ENCODE peak calls at places on chromosomes 7 and 10, in eight cellular contexts. One of them, this sample, is unnamed.

GRCh38 chr7:151381083-151381332 is 28.8 kb downstream of the WDR86 start:
- DNase-seq in sigmoid colon: no peak
- DNase-seq in spleen: no peak
- DNase-seq in PC-3: no peak
- DNase-seq in kidney: no peak
- DNase-seq in right atrium auricular region: no peak
- DNase-seq in stomach: no peak
- DNase-seq in esophagus muscularis mucosa: no peak
- DNase-seq in this sample: no peak

GRCh38 chr7:111780527-111780926 is 218.2 kb upstream of the IMMP2L start:
- DNase-seq in sigmoid colon: no peak
- DNase-seq in spleen: no peak
- DNase-seq in PC-3: no peak
- DNase-seq in kidney: no peak
- DNase-seq in right atrium auricular region: no peak
- DNase-seq in stomach: no peak
- DNase-seq in esophagus muscularis mucosa: no peak
- DNase-seq in this sample: no peak

GRCh38 chr7:27139335-27140107 is 4.0 kb downstream of the HOXA5 start:
- DNase-seq in sigmoid colon: no peak
- DNase-seq in spleen: peak; percentile 68
- DNase-seq in PC-3: no peak
- DNase-seq in kidney: peak; percentile 87
- DNase-seq in right atrium auricular region: no peak
- DNase-seq in stomach: no peak
- DNase-seq in esophagus muscularis mucosa: no peak
- DNase-seq in this sample: peak; percentile 24

GRCh38 chr7:143299840-143300239 is 11.7 kb downstream of the CASP2 start:
- DNase-seq in sigmoid colon: no peak
- DNase-seq in spleen: no peak
- DNase-seq in PC-3: peak; percentile 52
- DNase-seq in kidney: no peak
- DNase-seq in right atrium auricular region: no peak
- DNase-seq in stomach: peak; percentile 38
- DNase-seq in esophagus muscularis mucosa: no peak
- DNase-seq in this sample: no peak

GRCh38 chr7:105800442-105800841 is 76.0 kb downstream of the ATXN7L1 start:
- DNase-seq in sigmoid colon: no peak
- DNase-seq in spleen: no peak
- DNase-seq in PC-3: no peak
- DNase-seq in kidney: no peak
- DNase-seq in right atrium auricular region: no peak
- DNase-seq in stomach: no peak
- DNase-seq in esophagus muscularis mucosa: no peak
- DNase-seq in this sample: no peak

GRCh38 chr10:13945760-13946460 is 359.1 kb downstream of the PRPF18 start:
- DNase-seq in sigmoid colon: no peak
- DNase-seq in spleen: no peak
- DNase-seq in PC-3: no peak
- DNase-seq in kidney: peak; percentile 82
- DNase-seq in right atrium auricular region: no peak
- DNase-seq in stomach: no peak
- DNase-seq in esophagus muscularis mucosa: no peak
- DNase-seq in this sample: no peak

GRCh38 chr7:80593869-80594587 is 44.4 kb upstream of the CD36 start:
- DNase-seq in sigmoid colon: no peak
- DNase-seq in spleen: no peak
- DNase-seq in PC-3: no peak
- DNase-seq in kidney: no peak
- DNase-seq in right atrium auricular region: no peak
- DNase-seq in stomach: peak; percentile 25
- DNase-seq in esophagus muscularis mucosa: no peak
- DNase-seq in this sample: no peak

GRCh38 chr7:103764887-103765286 is 224.6 kb downstream of the RELN start:
- DNase-seq in sigmoid colon: no peak
- DNase-seq in spleen: no peak
- DNase-seq in PC-3: no peak
- DNase-seq in kidney: no peak
- DNase-seq in right atrium auricular region: no peak
- DNase-seq in stomach: no peak
- DNase-seq in esophagus muscularis mucosa: no peak
- DNase-seq in this sample: no peak

GRCh38 chr7:38177621-38178003 is 433 bp upstream of the STARD3NL start:
- DNase-seq in sigmoid colon: no peak
- DNase-seq in spleen: no peak
- DNase-seq in PC-3: no peak
- DNase-seq in kidney: no peak
- DNase-seq in right atrium auricular region: no peak
- DNase-seq in stomach: no peak
- DNase-seq in esophagus muscularis mucosa: no peak
- DNase-seq in this sample: no peak

GRCh38 chr7:21293771-21294170 is 134.1 kb upstream of the SP4 start:
- DNase-seq in sigmoid colon: no peak
- DNase-seq in spleen: no peak
- DNase-seq in PC-3: peak; percentile 4
- DNase-seq in kidney: no peak
- DNase-seq in right atrium auricular region: no peak
- DNase-seq in stomach: no peak
- DNase-seq in esophagus muscularis mucosa: no peak
- DNase-seq in this sample: no peak

GRCh38 chr10:91582063-91582673 is 50.7 kb downstream of the PPP1R3C start:
- DNase-seq in sigmoid colon: peak; percentile 74
- DNase-seq in spleen: no peak
- DNase-seq in PC-3: no peak
- DNase-seq in kidney: no peak
- DNase-seq in right atrium auricular region: peak; percentile 75
- DNase-seq in stomach: no peak
- DNase-seq in esophagus muscularis mucosa: no peak
- DNase-seq in this sample: no peak

GRCh38 chr10:131676448-131676847 is 224.4 kb upstream of the PPP2R2D start:
- DNase-seq in sigmoid colon: peak; percentile 11
- DNase-seq in spleen: no peak
- DNase-seq in PC-3: no peak
- DNase-seq in kidney: no peak
- DNase-seq in right atrium auricular region: no peak
- DNase-seq in stomach: no peak
- DNase-seq in esophagus muscularis mucosa: no peak
- DNase-seq in this sample: no peak

GRCh38 chr10:133438711-133439273 is 14.4 kb upstream of the SPRN start:
- DNase-seq in sigmoid colon: no peak
- DNase-seq in spleen: no peak
- DNase-seq in PC-3: peak; percentile 63
- DNase-seq in kidney: no peak
- DNase-seq in right atrium auricular region: peak; percentile 26
- DNase-seq in stomach: no peak
- DNase-seq in esophagus muscularis mucosa: peak; percentile 47
- DNase-seq in this sample: no peak

GRCh38 chr10:53075469-53075868 is 302.9 kb upstream of the MBL2 start:
- DNase-seq in sigmoid colon: no peak
- DNase-seq in spleen: no peak
- DNase-seq in PC-3: no peak
- DNase-seq in kidney: no peak
- DNase-seq in right atrium auricular region: no peak
- DNase-seq in stomach: no peak
- DNase-seq in esophagus muscularis mucosa: no peak
- DNase-seq in this sample: no peak

DNA sequence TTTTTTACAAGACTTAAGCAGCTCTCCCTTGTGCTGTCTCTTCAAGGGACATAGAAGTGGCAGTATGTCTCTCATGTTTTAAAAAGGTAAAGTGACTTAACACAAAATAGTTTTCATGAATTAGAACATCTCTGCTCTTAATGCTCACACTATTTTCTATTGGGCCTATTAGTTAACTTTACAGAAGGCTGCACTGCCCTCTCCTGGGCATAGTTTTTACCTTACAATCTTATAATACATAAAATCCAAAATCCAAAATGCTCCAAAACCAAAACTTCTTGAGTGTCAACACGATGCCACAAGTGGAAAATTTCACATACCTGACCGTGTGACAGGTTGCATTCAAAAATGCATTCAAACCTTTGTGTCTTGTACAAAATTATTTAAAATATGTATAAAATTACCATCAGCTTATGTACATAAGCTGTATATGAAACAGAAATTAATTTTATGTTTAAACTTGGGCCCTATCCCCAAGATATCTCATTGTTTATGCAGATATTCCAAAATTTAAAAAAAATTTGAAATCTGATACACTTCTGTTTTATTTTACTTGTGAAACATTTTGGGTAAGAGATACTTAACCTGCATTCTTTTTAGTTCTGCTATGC is 25.8 kb downstream of the TES start:
- DNase-seq in sigmoid colon: no peak
- DNase-seq in spleen: no peak
- DNase-seq in PC-3: peak; percentile 70
- DNase-seq in kidney: no peak
- DNase-seq in right atrium auricular region: no peak
- DNase-seq in stomach: peak; percentile 58
- DNase-seq in esophagus muscularis mucosa: no peak
- DNase-seq in this sample: no peak
- TF ChIP-seq CTCF in sigmoid colon: peak; percentile 67
- TF ChIP-seq CTCF in spleen: peak; percentile 17
- TF ChIP-seq CTCF in PC-3: peak; percentile 72
- TF ChIP-seq CTCF in kidney: peak; percentile 42
- TF ChIP-seq CTCF in right atrium auricular region: peak; percentile 71
- TF ChIP-seq CTCF in stomach: peak; percentile 45
- TF ChIP-seq CTCF in esophagus muscularis mucosa: peak; percentile 57
- TF ChIP-seq CTCF in this sample: no peak

DNA sequence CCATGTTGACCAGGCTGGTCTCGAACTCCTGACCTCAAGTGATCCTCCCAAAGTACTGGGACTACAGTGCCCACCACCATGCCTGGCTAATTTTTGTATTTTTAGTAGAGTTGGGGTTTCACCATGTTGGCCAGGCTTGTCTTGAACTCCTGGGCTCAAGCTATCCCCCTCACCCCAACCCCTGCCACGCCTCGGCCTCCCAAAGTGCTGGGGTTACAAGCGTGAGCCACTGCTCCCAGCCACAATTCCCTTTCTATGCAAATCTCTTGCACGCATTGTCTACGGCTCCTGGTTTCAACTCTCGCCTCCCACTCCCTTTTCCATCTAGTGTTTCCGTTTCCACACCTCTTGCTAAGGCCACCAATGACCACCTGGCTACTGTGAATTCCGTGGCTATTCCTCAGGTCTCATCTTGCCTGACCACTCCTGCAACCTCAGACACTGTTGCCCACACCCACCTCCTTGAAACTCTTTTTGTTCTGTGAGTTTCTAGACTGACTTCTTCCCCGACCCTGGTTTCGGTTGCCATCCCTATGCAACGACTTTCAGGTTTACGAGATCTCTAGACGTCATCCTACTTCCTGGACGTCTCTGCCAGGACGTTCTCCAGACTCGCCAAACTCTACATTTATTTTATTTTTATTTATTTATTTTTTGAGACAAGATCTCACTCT is 3.4 kb downstream of the CLDN3 start:
- DNase-seq in sigmoid colon: no peak
- DNase-seq in spleen: no peak
- DNase-seq in PC-3: no peak
- DNase-seq in kidney: peak; percentile 22
- DNase-seq in right atrium auricular region: no peak
- DNase-seq in stomach: no peak
- DNase-seq in esophagus muscularis mucosa: no peak
- DNase-seq in this sample: no peak
- H3K27ac ChIP-seq in sigmoid colon: no peak overlapping the region
- H3K27ac ChIP-seq in spleen: no peak overlapping the region
- H3K27ac ChIP-seq in PC-3: no peak overlapping the region
- H3K27ac ChIP-seq in kidney: no peak overlapping the region
- H3K27ac ChIP-seq in right atrium auricular region: no peak overlapping the region
- H3K27ac ChIP-seq in stomach: no peak overlapping the region
- H3K27ac ChIP-seq in esophagus muscularis mucosa: no peak overlapping the region
- H3K27ac ChIP-seq in this sample: no peak overlapping the region

DNA sequence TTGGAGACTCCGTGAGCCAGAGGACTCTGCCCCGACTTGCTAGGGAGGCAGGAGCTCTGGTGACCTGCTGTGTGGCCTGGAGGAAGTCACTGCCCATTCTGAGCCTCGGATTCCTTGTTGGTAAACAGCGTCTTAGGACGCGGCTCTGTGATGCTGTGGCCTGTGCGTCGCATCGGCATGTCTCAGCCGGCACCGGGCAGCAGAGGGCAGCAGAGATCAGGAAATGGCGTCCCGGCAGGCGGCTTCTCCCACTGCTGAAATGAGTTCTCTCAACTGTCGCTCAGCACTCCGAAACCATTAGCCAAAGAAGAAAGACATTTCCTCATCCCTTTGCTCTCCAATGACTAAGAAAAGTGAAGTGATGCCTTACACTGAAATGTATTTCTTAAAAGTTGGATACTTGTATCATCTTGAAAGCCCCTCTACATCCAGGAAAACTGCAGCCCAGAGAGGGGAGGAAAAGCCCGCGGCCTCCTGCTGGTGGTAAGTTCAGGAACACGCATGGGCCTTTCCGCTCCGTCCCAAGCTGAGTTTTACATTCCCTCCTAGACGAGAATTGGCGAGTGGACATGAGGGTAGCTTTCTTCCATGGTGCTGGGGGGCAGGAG is 91.7 kb downstream of the WDR11 start:
- DNase-seq in sigmoid colon: peak; percentile 88
- DNase-seq in spleen: peak; percentile 90
- DNase-seq in PC-3: peak; percentile 71
- DNase-seq in kidney: peak; percentile 90
- DNase-seq in right atrium auricular region: peak; percentile 86
- DNase-seq in stomach: peak; percentile 80
- DNase-seq in esophagus muscularis mucosa: no peak
- DNase-seq in this sample: no peak
- H3K4me3 ChIP-seq in sigmoid colon: no peak overlapping the region
- H3K4me3 ChIP-seq in spleen: no peak overlapping the region
- H3K4me3 ChIP-seq in PC-3: no peak overlapping the region
- H3K4me3 ChIP-seq in kidney: no peak overlapping the region
- H3K4me3 ChIP-seq in right atrium auricular region: no peak overlapping the region
- H3K4me3 ChIP-seq in stomach: no peak overlapping the region
- H3K4me3 ChIP-seq in esophagus muscularis mucosa: no peak overlapping the region
- H3K4me3 ChIP-seq in this sample: peak overlapping the region; percentile 22

GRCh38 chr10:77498829-77499228 is 138.8 kb downstream of the KCNMA1 start:
- DNase-seq in sigmoid colon: no peak
- DNase-seq in spleen: no peak
- DNase-seq in PC-3: no peak
- DNase-seq in kidney: no peak
- DNase-seq in right atrium auricular region: no peak
- DNase-seq in stomach: no peak
- DNase-seq in esophagus muscularis mucosa: no peak
- DNase-seq in this sample: no peak
- TF ChIP-seq CTCF in sigmoid colon: no peak
- TF ChIP-seq CTCF in spleen: no peak
- TF ChIP-seq CTCF in PC-3: no peak
- TF ChIP-seq CTCF in kidney: no peak
- TF ChIP-seq CTCF in right atrium auricular region: no peak
- TF ChIP-seq CTCF in stomach: no peak
- TF ChIP-seq CTCF in esophagus muscularis mucosa: no peak
- TF ChIP-seq CTCF in this sample: no peak

This sample was measured in coronary artery.